ENCODE peak calls at places on chromosomes 5 and 9, in six cellular contexts. R is GM12891, L is HepG2, Y is GM12878, H is H1, E is K562. Q is an unnamed sample.

GRCh38 chr9:92534199-92535159 is 1.3 kb downstream of the ECM2 start:
- DNase-seq in R (no peak), H (no peak), L (no peak), Y (peak; percentile 36), E (no peak), Q (no peak)

GRCh38 chr5:54610197-54610898 is 92.8 kb downstream of the SNX18 start:
- DNase-seq in E (no peak), L (no peak), H (no peak), Y (peak; percentile 51), R (peak; percentile 27), Q (no peak)

GRCh38 chr5:159548517-159548916 is 218.2 kb upstream of the IL12B start:
- DNase-seq in E (no peak), R (no peak), L (no peak), H (no peak), Y (no peak), Q (no peak)

GRCh38 chr9:93645921-93646639 is 69.7 kb downstream of the PHF2 start:
- DNase-seq in Y (no peak), L (no peak), H (no peak), E (no peak), R (no peak), Q (no peak)

GRCh38 chr9:135586601-135587109 is 25.1 kb downstream of the PAEP start:
- DNase-seq in H (no peak), R (no peak), Y (no peak), E (no peak), L (no peak), Q (no peak)

GRCh38 chr9:36398745-36399144 is 1.3 kb downstream of the RNF38 start:
- DNase-seq in R (no peak), L (no peak), Y (no peak), H (no peak), E (no peak), Q (no peak)

GRCh38 chr9:75992480-75993206 is 102.2 kb downstream of the PCSK5 start:
- DNase-seq in Y (no peak), H (no peak), L (no peak), R (no peak), E (no peak), Q (no peak)

GRCh38 chr5:35442916-35443639 is 174.6 kb upstream of the SPEF2 start:
- DNase-seq in E (no peak), R (no peak), H (no peak), L (peak; percentile 38), Y (no peak), Q (no peak)

GRCh38 chr5:170277953-170278352 is 19.6 kb downstream of the LCP2 start:
- DNase-seq in L (no peak), H (no peak), Y (no peak), E (no peak), R (no peak), Q (no peak)

GRCh38 chr9:93225892-93226291 is 42.0 kb downstream of the WNK2 start:
- DNase-seq in Y (no peak), E (no peak), L (no peak), R (no peak), H (no peak), Q (no peak)

GRCh38 chr5:174533771-174534221 is 190.6 kb upstream of the MSX2 start:
- DNase-seq in Y (no peak), R (no peak), H (no peak), E (no peak), L (no peak), Q (no peak)

GRCh38 chr5:80399553-80400239 is 8.2 kb upstream of the ZFYVE16 start:
- DNase-seq in Y (peak; percentile 43), L (peak; percentile 11), R (no peak), H (no peak), E (peak; percentile 11), Q (peak; percentile 4)

GRCh38 chr9:123081824-123082223 is 48.4 kb downstream of the GPR21 start:
- DNase-seq in H (no peak), R (no peak), E (peak; percentile 34), Y (peak; percentile 13), L (peak; percentile 48), Q (no peak)

GRCh38 chr9:16521868-16522381 is 348.5 kb downstream of the BNC2 start:
- DNase-seq in E (no peak), H (no peak), L (no peak), R (no peak), Y (no peak), Q (no peak)

GRCh38 chr5:170254056-170254455 is 21.3 kb downstream of the C5orf58 start:
- DNase-seq in E (no peak), H (no peak), L (no peak), R (peak; percentile 33), Y (peak; percentile 49), Q (no peak)

GRCh38 chr5:10338996-10339903 is 14.2 kb upstream of the MARCHF6 start:
- DNase-seq in E (no peak), H (no peak), Y (no peak), L (no peak), R (no peak), Q (no peak)

GRCh38 chr5:61840354-61840753 is 465.7 kb upstream of the KIF2A start:
- DNase-seq in E (no peak), R (no peak), L (no peak), H (no peak), Y (no peak), Q (no peak)

GRCh38 chr9:137454506-137455360 is 4.4 kb downstream of the NSMF start:
- DNase-seq in H (no peak), L (peak; percentile 84), Y (no peak), E (no peak), R (no peak), Q (no peak)

GRCh38 chr5:8683528-8683927 is 814.6 kb downstream of the MTRR start:
- DNase-seq in R (no peak), H (no peak), L (no peak), Y (no peak), E (no peak), Q (no peak)

GRCh38 chr5:1753490-1753889 is 46.1 kb downstream of the MRPL36 start:
- DNase-seq in E (no peak), R (no peak), Y (no peak), H (peak; percentile 7), L (no peak), Q (no peak)

GRCh38 chr5:91306497-91306896 is 76.6 kb downstream of the ARRDC3 start:
- DNase-seq in E (no peak), H (no peak), L (no peak), Y (no peak), R (no peak), Q (no peak)

GRCh38 chr5:132294728-132295504 is 722 bp downstream of the SLC22A4 start:
- DNase-seq in E (peak; percentile 58), H (no peak), Y (no peak), R (no peak), L (no peak), Q (no peak)
- TF ChIP-seq POLR2A in E (no peak), H (no peak), Y (no peak), R (no peak), L (no peak), Q (no peak)

GRCh38 chr9:115978739-115979138 is 174.9 kb upstream of the PAPPA start:
- DNase-seq in L (peak; percentile 11), Y (no peak), H (no peak), E (no peak), R (no peak), Q (no peak)
- TF ChIP-seq TAF1 in L (no peak), Y (no peak), H (no peak), E (no peak), R (no peak), Q (no peak)

GRCh38 chr9:133951265-133951664 is 40.9 kb downstream of the VAV2 start:
- DNase-seq in L (no peak), Y (no peak), E (no peak), R (no peak), H (no peak), Q (no peak)

GRCh38 chr9:133953621-133953975 is 38.5 kb downstream of the VAV2 start:
- DNase-seq in L (no peak), H (no peak), R (no peak), E (no peak), Y (no peak), Q (no peak)

GRCh38 chr9:133950916-133951231 is 41.2 kb downstream of the VAV2 start:
- DNase-seq in Y (no peak), R (no peak), H (no peak), L (no peak), E (no peak), Q (no peak)

GRCh38 chr9:133953976-133954709 is 38.0 kb downstream of the VAV2 start:
- DNase-seq in R (no peak), E (no peak), Y (peak; percentile 61), L (no peak), H (no peak), Q (no peak)

DNA sequence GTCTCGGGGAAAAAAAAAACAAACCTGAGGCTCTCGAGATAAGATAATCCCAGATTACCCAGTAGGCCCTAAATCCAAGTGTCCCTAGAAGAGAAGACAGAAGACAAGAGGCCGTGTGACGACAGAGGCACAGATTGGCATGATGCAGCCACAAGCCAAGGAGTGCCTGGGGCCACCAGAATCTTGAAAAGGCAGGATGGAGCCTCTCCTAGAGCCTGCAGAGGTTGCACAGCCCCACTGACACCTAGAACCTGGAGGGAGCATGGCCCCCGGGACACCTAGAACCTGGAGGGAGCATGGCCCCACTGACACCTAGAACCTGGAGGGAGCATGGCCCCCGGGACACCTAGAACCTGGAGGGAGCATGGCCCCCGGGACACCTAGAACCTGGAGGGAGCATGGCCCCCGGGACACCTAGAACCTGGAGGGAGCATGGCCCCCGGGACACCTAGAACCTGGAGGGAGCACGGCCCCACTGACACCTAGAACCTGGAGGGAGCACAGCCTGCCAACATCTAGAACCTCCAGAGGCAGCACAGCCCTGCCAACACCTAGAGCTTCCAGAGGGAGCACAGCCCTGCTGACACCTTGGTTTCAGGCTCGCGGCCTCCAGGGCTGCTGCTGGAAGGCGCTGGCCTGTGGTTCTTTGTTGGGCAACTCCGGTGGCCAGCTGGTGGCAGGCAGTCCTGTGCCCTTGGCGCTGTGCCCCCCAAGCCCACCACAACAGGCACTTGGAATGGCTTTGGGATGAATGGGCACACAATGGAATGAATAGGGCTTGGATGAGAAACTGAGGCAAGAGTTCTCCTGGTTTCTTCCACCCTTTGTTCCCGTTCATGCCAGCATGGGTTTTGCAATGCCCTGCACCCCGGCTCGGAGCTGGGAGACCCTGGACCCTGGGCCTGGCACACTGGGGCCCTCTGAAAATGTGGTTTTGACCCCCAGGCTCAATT is 39.2 kb downstream of the VAV2 start:
- DNase-seq in R (no peak), Y (no peak), L (no peak), H (no peak), E (no peak), Q (no peak)
- TF ChIP-seq POLR2AphosphoS5 in R (no peak), Y (no peak), L (no peak), H (no peak), E (no peak), Q (no peak)

DNA sequence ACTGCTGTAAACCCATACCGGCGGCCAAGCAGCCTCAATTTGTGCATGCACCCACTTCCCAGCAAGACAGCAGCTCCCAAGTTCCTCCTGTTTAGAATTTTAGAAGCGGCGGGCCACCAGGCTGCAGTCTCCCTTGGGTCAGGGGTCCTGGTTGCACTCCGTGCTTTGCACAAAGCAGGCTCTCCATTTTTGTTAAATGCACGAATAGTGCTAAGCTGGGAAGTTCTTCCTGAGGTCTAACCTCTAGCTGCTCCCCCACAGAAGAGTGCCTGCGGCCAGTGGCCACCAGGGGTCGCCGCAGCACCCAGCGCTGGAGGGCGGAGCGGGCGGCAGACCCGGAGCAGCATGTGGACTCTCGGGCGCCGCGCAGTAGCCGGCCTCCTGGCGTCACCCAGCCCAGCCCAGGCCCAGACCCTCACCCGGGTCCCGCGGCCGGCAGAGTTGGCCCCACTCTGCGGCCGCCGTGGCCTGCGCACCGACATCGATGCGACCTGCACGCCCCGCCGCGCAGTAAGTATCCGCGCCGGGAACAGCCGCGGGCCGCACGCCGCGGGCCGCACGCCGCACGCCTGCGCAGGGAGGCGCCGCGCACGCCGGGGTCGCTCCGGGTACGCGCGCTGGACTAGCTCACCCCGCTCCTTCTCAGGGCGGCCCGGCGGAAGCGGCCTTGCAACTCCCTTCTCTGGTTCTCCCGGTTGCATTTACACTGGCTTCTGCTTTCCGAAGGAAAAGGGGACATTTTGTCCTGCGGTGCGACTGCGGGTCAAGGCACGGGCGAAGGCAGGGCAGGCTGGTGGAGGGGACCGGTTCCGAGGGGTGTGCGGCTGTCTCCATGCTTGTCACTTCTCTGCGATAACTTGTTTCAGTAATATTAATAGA is at the start of gene FXN:
- DNase-seq in L (peak; percentile 61), Y (peak; percentile 38), R (peak; percentile 84), H (peak; percentile 91), E (peak; percentile 84), Q (peak; percentile 85)
- TF ChIP-seq POLR2A in L (peak; percentile 55), Y (peak; percentile 84), R (peak; percentile 49), H (peak; percentile 81), E (peak; percentile 67), Q (peak; percentile 78)

Q was measured in GM12892.